ENCODE peak calls at places on chromosomes 3 and 15, in seven cellular contexts. One of them, this sample, is unnamed.

GRCh38 chr15:99371180-99372103 is 120.2 kb downstream of the LRRC28 start:
- DNase-seq in right lobe of liver: no peak
- DNase-seq in heart left ventricle: no peak
- DNase-seq in H1: no peak
- DNase-seq in A549: no peak
- DNase-seq in adrenal gland: no peak
- DNase-seq in GM12891: no peak
- DNase-seq in this sample: no peak

GRCh38 chr3:72844436-72844999 is 3.7 kb downstream of the SHQ1 start:
- DNase-seq in right lobe of liver: no peak
- DNase-seq in heart left ventricle: no peak
- DNase-seq in H1: no peak
- DNase-seq in A549: no peak
- DNase-seq in adrenal gland: no peak
- DNase-seq in GM12891: no peak
- DNase-seq in this sample: no peak

GRCh38 chr3:151933224-151933858 is 59.9 kb downstream of the SUCNR1 start:
- DNase-seq in right lobe of liver: no peak
- DNase-seq in heart left ventricle: no peak
- DNase-seq in H1: no peak
- DNase-seq in A549: no peak
- DNase-seq in adrenal gland: no peak
- DNase-seq in GM12891: no peak
- DNase-seq in this sample: peak; percentile 7

GRCh38 chr3:178099885-178100284 is 436.4 kb upstream of the KCNMB2 start:
- DNase-seq in right lobe of liver: no peak
- DNase-seq in heart left ventricle: no peak
- DNase-seq in H1: no peak
- DNase-seq in A549: no peak
- DNase-seq in adrenal gland: no peak
- DNase-seq in GM12891: no peak
- DNase-seq in this sample: no peak

GRCh38 chr3:132318451-132318850 is 1.2 kb downstream of the ACP3 start:
- DNase-seq in right lobe of liver: no peak
- DNase-seq in heart left ventricle: no peak
- DNase-seq in H1: no peak
- DNase-seq in A549: no peak
- DNase-seq in adrenal gland: no peak
- DNase-seq in GM12891: no peak
- DNase-seq in this sample: no peak

GRCh38 chr15:88651971-88652370 is 13.2 kb downstream of the ISG20 start:
- DNase-seq in right lobe of liver: no peak
- DNase-seq in heart left ventricle: no peak
- DNase-seq in H1: peak; percentile 46
- DNase-seq in A549: no peak
- DNase-seq in adrenal gland: no peak
- DNase-seq in GM12891: no peak
- DNase-seq in this sample: no peak

GRCh38 chr3:172289583-172289982 is 158.7 kb downstream of the GHSR start:
- DNase-seq in right lobe of liver: peak; percentile 49
- DNase-seq in heart left ventricle: peak; percentile 45
- DNase-seq in H1: no peak
- DNase-seq in A549: peak; percentile 13
- DNase-seq in adrenal gland: peak; percentile 53
- DNase-seq in GM12891: no peak
- DNase-seq in this sample: peak; percentile 11

GRCh38 chr3:130609166-130609574 is 92.2 kb downstream of the COL6A6 start:
- DNase-seq in right lobe of liver: no peak
- DNase-seq in heart left ventricle: peak; percentile 50
- DNase-seq in H1: no peak
- DNase-seq in A549: no peak
- DNase-seq in adrenal gland: peak; percentile 4
- DNase-seq in GM12891: no peak
- DNase-seq in this sample: no peak

GRCh38 chr3:183692436-183692835 is 5.2 kb upstream of the YEATS2 start:
- DNase-seq in right lobe of liver: no peak
- DNase-seq in heart left ventricle: no peak
- DNase-seq in H1: no peak
- DNase-seq in A549: no peak
- DNase-seq in adrenal gland: no peak
- DNase-seq in GM12891: no peak
- DNase-seq in this sample: no peak

GRCh38 chr3:187736418-187736871 is 8.8 kb downstream of the BCL6 start:
- DNase-seq in right lobe of liver: no peak
- DNase-seq in heart left ventricle: peak; percentile 34
- DNase-seq in H1: no peak
- DNase-seq in A549: peak; percentile 62
- DNase-seq in adrenal gland: peak; percentile 76
- DNase-seq in GM12891: no peak
- DNase-seq in this sample: peak; percentile 42

GRCh38 chr3:44048196-44048924 is 193.3 kb upstream of the TOPAZ1 start:
- DNase-seq in right lobe of liver: no peak
- DNase-seq in heart left ventricle: no peak
- DNase-seq in H1: no peak
- DNase-seq in A549: no peak
- DNase-seq in adrenal gland: no peak
- DNase-seq in GM12891: no peak
- DNase-seq in this sample: no peak

GRCh38 chr3:194890086-194890485 is 204.4 kb downstream of the FAM43A start:
- DNase-seq in right lobe of liver: no peak
- DNase-seq in heart left ventricle: no peak
- DNase-seq in H1: peak; percentile 23
- DNase-seq in A549: no peak
- DNase-seq in adrenal gland: no peak
- DNase-seq in GM12891: no peak
- DNase-seq in this sample: no peak

GRCh38 chr3:128584412-128585020 is 66.1 kb downstream of the RPN1 start:
- DNase-seq in right lobe of liver: peak; percentile 85
- DNase-seq in heart left ventricle: peak; percentile 66
- DNase-seq in H1: peak; percentile 80
- DNase-seq in A549: peak; percentile 74
- DNase-seq in adrenal gland: peak; percentile 80
- DNase-seq in GM12891: no peak
- DNase-seq in this sample: peak; percentile 82

GRCh38 chr15:69820819-69821218 is 276.9 kb downstream of the TLE3 start:
- DNase-seq in right lobe of liver: no peak
- DNase-seq in heart left ventricle: no peak
- DNase-seq in H1: peak; percentile 79
- DNase-seq in A549: no peak
- DNase-seq in adrenal gland: no peak
- DNase-seq in GM12891: no peak
- DNase-seq in this sample: no peak
- TF ChIP-seq POLR2A in right lobe of liver: no peak
- TF ChIP-seq POLR2A in heart left ventricle: no peak
- TF ChIP-seq POLR2A in H1: no peak
- TF ChIP-seq POLR2A in A549: no peak
- TF ChIP-seq POLR2A in adrenal gland: no peak
- TF ChIP-seq POLR2A in GM12891: no peak
- TF ChIP-seq POLR2A in this sample: no peak

DNA sequence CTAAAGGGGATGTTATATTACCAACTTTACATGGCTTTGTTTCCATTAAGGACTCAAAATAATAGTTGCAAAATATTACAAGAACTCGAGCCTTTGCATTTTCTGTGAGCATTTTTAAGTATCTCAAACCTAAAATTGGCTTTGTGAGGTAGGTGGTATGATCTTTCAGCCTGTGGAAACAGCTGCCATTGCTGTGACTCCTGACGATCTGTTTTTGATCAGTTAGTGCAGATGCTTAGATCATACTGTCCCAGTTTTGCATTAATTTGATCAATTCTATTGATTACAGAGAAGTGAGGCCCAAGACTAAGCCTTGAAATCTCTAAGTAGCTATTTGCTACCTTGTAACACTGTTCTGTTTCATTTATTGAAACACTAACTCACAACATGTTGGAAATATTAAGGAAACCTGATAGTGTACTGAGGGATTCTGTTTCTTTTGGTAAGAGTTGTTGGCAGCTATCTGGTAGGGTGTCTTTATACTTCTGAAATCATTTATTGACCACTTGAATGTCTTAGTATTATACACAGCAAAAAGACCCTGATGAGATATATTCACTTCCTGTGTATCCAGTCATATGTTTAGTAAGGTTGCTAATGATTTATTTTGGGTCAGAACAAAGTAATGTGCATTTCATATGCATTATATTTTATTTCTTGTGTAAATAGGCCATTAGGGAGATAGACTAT is 14.8 kb downstream of the SKIL start:
- DNase-seq in right lobe of liver: no peak
- DNase-seq in heart left ventricle: no peak
- DNase-seq in H1: no peak
- DNase-seq in A549: no peak
- DNase-seq in adrenal gland: no peak
- DNase-seq in GM12891: no peak
- DNase-seq in this sample: no peak
- TF ChIP-seq POLR2A in right lobe of liver: no peak
- TF ChIP-seq POLR2A in heart left ventricle: no peak
- TF ChIP-seq POLR2A in H1: no peak
- TF ChIP-seq POLR2A in A549: no peak
- TF ChIP-seq POLR2A in adrenal gland: no peak
- TF ChIP-seq POLR2A in GM12891: no peak
- TF ChIP-seq POLR2A in this sample: no peak

GRCh38 chr3:186108941-186109865 is at the start of gene ETV5:
- DNase-seq in right lobe of liver: peak; percentile 99
- DNase-seq in heart left ventricle: peak; percentile 99
- DNase-seq in H1: peak; percentile 93
- DNase-seq in A549: peak; percentile 98
- DNase-seq in adrenal gland: peak; percentile 100
- DNase-seq in GM12891: peak; percentile 94
- DNase-seq in this sample: peak; percentile 98
- TF ChIP-seq POLR2A in right lobe of liver: peak; percentile 93
- TF ChIP-seq POLR2A in heart left ventricle: peak; percentile 13
- TF ChIP-seq POLR2A in H1: peak; percentile 89
- TF ChIP-seq POLR2A in A549: peak; percentile 85
- TF ChIP-seq POLR2A in adrenal gland: peak; percentile 90
- TF ChIP-seq POLR2A in GM12891: peak; percentile 80
- TF ChIP-seq POLR2A in this sample: peak; percentile 43

GRCh38 chr3:4491873-4492239 is 1.3 kb upstream of the ITPR1 start:
- DNase-seq in right lobe of liver: no peak
- DNase-seq in heart left ventricle: no peak
- DNase-seq in H1: no peak
- DNase-seq in A549: no peak
- DNase-seq in adrenal gland: no peak
- DNase-seq in GM12891: no peak
- DNase-seq in this sample: no peak

GRCh38 chr3:4494807-4495200 is 1.7 kb downstream of the ITPR1 start:
- DNase-seq in right lobe of liver: no peak
- DNase-seq in heart left ventricle: no peak
- DNase-seq in H1: no peak
- DNase-seq in A549: no peak
- DNase-seq in adrenal gland: no peak
- DNase-seq in GM12891: no peak
- DNase-seq in this sample: peak; percentile 45

GRCh38 chr3:4493931-4494806 is 1.0 kb downstream of the ITPR1 start:
- DNase-seq in right lobe of liver: no peak
- DNase-seq in heart left ventricle: peak; percentile 31
- DNase-seq in H1: no peak
- DNase-seq in A549: peak; percentile 8
- DNase-seq in adrenal gland: peak; percentile 45
- DNase-seq in GM12891: no peak
- DNase-seq in this sample: peak; percentile 50

GRCh38 chr3:4493008-4493930 is at the start of gene ITPR1:
- DNase-seq in right lobe of liver: peak; percentile 99
- DNase-seq in heart left ventricle: peak; percentile 99
- DNase-seq in H1: peak; percentile 98
- DNase-seq in A549: peak; percentile 98
- DNase-seq in adrenal gland: peak; percentile 99
- DNase-seq in GM12891: peak; percentile 84
- DNase-seq in this sample: peak; percentile 98

DNA sequence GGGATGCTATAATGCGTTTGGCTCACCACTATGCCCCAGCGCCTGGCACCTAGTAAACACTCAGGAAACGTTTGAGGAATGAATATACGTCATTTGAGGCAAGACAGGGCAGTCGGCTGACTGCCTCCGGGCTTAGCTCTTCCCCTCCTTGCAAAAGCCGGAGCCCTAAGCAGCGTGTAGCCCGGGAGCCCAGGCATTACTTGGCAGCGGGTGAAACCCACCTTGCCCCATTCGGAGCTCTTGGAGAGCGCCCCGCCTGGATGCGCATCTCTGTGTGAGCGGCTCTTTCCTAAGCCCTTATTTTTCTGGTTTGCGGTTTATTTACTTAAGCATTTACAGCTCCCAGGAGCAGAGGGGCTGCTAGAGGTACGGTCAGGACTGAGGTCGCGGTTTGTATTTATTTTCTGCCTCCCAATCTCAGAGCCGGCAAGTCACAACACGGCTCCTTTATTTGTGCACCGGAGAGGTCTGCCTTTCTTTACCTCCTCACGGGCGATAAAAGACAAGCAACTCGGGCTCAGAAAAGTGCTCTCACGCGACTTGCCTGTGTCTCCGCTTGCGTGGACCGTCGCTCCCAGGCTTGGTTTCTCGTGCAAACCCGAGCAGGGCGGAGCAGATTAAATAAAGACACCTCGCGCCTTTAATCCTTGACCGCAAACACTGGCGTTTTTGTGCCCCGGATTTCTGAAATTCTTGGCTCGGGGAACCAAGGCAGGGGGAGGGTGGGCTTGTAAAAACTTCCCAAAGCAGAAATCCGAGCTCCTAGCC is 724 bp upstream of the ITPR1 start:
- DNase-seq in right lobe of liver: peak; percentile 57
- DNase-seq in heart left ventricle: peak; percentile 47
- DNase-seq in H1: peak; percentile 69
- DNase-seq in A549: peak; percentile 46
- DNase-seq in adrenal gland: peak; percentile 73
- DNase-seq in GM12891: no peak
- DNase-seq in this sample: peak; percentile 54
- TF ChIP-seq POLR2A in right lobe of liver: peak; percentile 18
- TF ChIP-seq POLR2A in heart left ventricle: no peak
- TF ChIP-seq POLR2A in H1: no peak
- TF ChIP-seq POLR2A in A549: no peak
- TF ChIP-seq POLR2A in adrenal gland: peak; percentile 37
- TF ChIP-seq POLR2A in GM12891: no peak
- TF ChIP-seq POLR2A in this sample: no peak

GRCh38 chr3:10319251-10319650 is 1.7 kb downstream of the SEC13 start:
- DNase-seq in right lobe of liver: no peak
- DNase-seq in heart left ventricle: no peak
- DNase-seq in H1: no peak
- DNase-seq in A549: no peak
- DNase-seq in adrenal gland: no peak
- DNase-seq in GM12891: no peak
- DNase-seq in this sample: no peak
- TF ChIP-seq POLR2A in right lobe of liver: no peak
- TF ChIP-seq POLR2A in heart left ventricle: no peak
- TF ChIP-seq POLR2A in H1: no peak
- TF ChIP-seq POLR2A in A549: no peak
- TF ChIP-seq POLR2A in adrenal gland: no peak
- TF ChIP-seq POLR2A in GM12891: no peak
- TF ChIP-seq POLR2A in this sample: no peak

GRCh38 chr15:44308415-44308814 is 19.9 kb downstream of the GOLM2 start:
- DNase-seq in right lobe of liver: no peak
- DNase-seq in heart left ventricle: no peak
- DNase-seq in H1: no peak
- DNase-seq in A549: no peak
- DNase-seq in adrenal gland: no peak
- DNase-seq in GM12891: no peak
- DNase-seq in this sample: no peak
- TF ChIP-seq POLR2A in right lobe of liver: no peak
- TF ChIP-seq POLR2A in heart left ventricle: no peak
- TF ChIP-seq POLR2A in H1: no peak
- TF ChIP-seq POLR2A in A549: no peak
- TF ChIP-seq POLR2A in adrenal gland: no peak
- TF ChIP-seq POLR2A in GM12891: no peak
- TF ChIP-seq POLR2A in this sample: no peak